ENCODE peak calls at places on chromosome 20, in eight cellular contexts. O is H9, A is ascending aorta, N is SK-N-SH, W is GM23338, B is hepatocyte, C is body of pancreas, M is dorsolateral prefrontal cortex. V is an unnamed sample.

GRCh38 chr20:2652724-2653510 is 485 bp downstream of the NOP56 start:
- DNase-seq in N (peak), A (peak), O (no peak), M (peak), B (peak), C (no peak), W (peak), V (no peak)

GRCh38 chr20:3400260-3401155 is 7.0 kb downstream of the DNAAF9 start:
- DNase-seq in B (no peak), N (no peak), M (no peak), W (no peak), A (no peak), O (no peak), C (no peak), V (no peak)

GRCh38 chr20:10432079-10432478 is 1.9 kb downstream of the MKKS start:
- DNase-seq in W (no peak), A (no peak), C (no peak), B (no peak), M (no peak), N (no peak), O (no peak), V (no peak)

GRCh38 chr20:39338977-39339376 is 376.8 kb downstream of the DHX35 start:
- DNase-seq in W (no peak), M (no peak), A (no peak), N (no peak), B (peak), O (no peak), C (peak), V (no peak)

GRCh38 chr20:35005463-35005961 is 49.8 kb downstream of the MYH7B start:
- DNase-seq in C (no peak), W (no peak), A (no peak), B (no peak), M (peak), O (no peak), N (no peak), V (no peak)

GRCh38 chr20:20375862-20376261 is 8.0 kb downstream of the INSM1 start:
- DNase-seq in M (no peak), C (no peak), B (no peak), A (no peak), N (no peak), O (no peak), W (no peak), V (no peak)

GRCh38 chr20:1577906-1578305 is 20.4 kb upstream of the SIRPD start:
- DNase-seq in O (no peak), A (no peak), B (peak), C (no peak), W (no peak), N (no peak), M (no peak), V (no peak)

GRCh38 chr20:2390971-2391675 is 10.4 kb downstream of the TGM6 start:
- DNase-seq in C (no peak), M (no peak), O (no peak), N (no peak), A (peak), W (no peak), B (no peak), V (no peak)

GRCh38 chr20:23047001-23047737 is 2.3 kb downstream of the THBD start:
- DNase-seq in W (no peak), M (no peak), O (no peak), N (no peak), C (no peak), A (peak), B (no peak), V (peak)

GRCh38 chr20:43983359-43983758 is 68.7 kb downstream of the TOX2 start:
- DNase-seq in N (no peak), M (no peak), B (no peak), A (no peak), C (no peak), O (peak), W (peak), V (no peak)

GRCh38 chr20:51193066-51193772 is 170.3 kb upstream of the KCNG1 start:
- DNase-seq in C (no peak), B (no peak), N (no peak), O (no peak), W (no peak), A (no peak), M (no peak), V (peak)

GRCh38 chr20:20664795-20665194 is 47.6 kb downstream of the RALGAPA2 start:
- DNase-seq in N (peak), A (no peak), O (no peak), C (peak), M (no peak), W (peak), B (peak), V (peak)

GRCh38 chr20:38195041-38195504 is 30.0 kb upstream of the TGM2 start:
- DNase-seq in N (no peak), W (no peak), M (no peak), O (no peak), C (no peak), A (peak), B (no peak), V (no peak)

GRCh38 chr20:25280051-25280573 is 32.2 kb downstream of the PYGB start:
- DNase-seq in C (peak), O (no peak), M (peak), A (peak), B (no peak), N (peak), W (no peak), V (no peak)

GRCh38 chr20:462199-462991 is at the start of gene TBC1D20:
- DNase-seq in B (peak), C (peak), O (peak), A (peak), M (peak), W (peak), N (peak), V (peak)

GRCh38 chr20:50274570-50275430 is 84.2 kb downstream of the CEBPB start:
- DNase-seq in B (no peak), M (peak), N (no peak), O (no peak), A (peak), W (no peak), C (peak), V (no peak)

GRCh38 chr20:44398303-44398702 is 42.8 kb downstream of the HNF4A start:
- DNase-seq in C (no peak), O (no peak), A (no peak), N (no peak), M (no peak), B (no peak), W (no peak), V (peak)

GRCh38 chr20:23515250-23515939 is 24.5 kb downstream of the CST8 start:
- DNase-seq in B (no peak), A (no peak), O (no peak), C (no peak), N (no peak), W (peak), M (no peak), V (no peak)

GRCh38 chr20:12156252-12156651 is 238.6 kb downstream of the BTBD3 start:
- DNase-seq in M (no peak), B (no peak), C (no peak), W (peak), N (no peak), A (no peak), O (peak), V (no peak)

GRCh38 chr20:21101453-21102251 is 4.5 kb downstream of the LINC00237 start:
- DNase-seq in O (peak), W (peak), A (no peak), B (peak), M (no peak), N (peak), C (peak), V (no peak)

GRCh38 chr20:16926626-16927025 is 178.5 kb downstream of the OTOR start:
- DNase-seq in O (no peak), C (no peak), A (no peak), W (no peak), M (no peak), B (peak), N (no peak), V (no peak)

GRCh38 chr20:37336369-37337207 is 9.4 kb upstream of the SRC start:
- DNase-seq in A (no peak), C (peak), M (no peak), O (peak), W (peak), N (peak), B (peak), V (no peak)

GRCh38 chr20:15594296-15594695 is 979.0 kb downstream of the KIF16B start:
- DNase-seq in C (peak), N (no peak), M (no peak), W (no peak), O (no peak), A (no peak), B (no peak), V (peak)

GRCh38 chr20:51158226-51158625 is 135.3 kb upstream of the KCNG1 start:
- DNase-seq in B (no peak), O (no peak), A (no peak), N (no peak), W (no peak), C (no peak), M (no peak), V (no peak)

GRCh38 chr20:23435675-23436539 is 3.6 kb upstream of the CSTL1 start:
- DNase-seq in A (peak), W (no peak), M (no peak), B (peak), O (no peak), N (peak), C (peak), V (no peak)

GRCh38 chr20:51631953-51632352 is 89.4 kb upstream of the NFATC2 start:
- DNase-seq in N (no peak), C (no peak), O (no peak), M (no peak), W (no peak), A (no peak), B (no peak), V (no peak)

GRCh38 chr20:17965042-17965697 is 3.4 kb downstream of the SNX5 start:
- DNase-seq in N (no peak), A (no peak), M (no peak), O (no peak), B (no peak), C (no peak), W (peak), V (no peak)

GRCh38 chr20:44572551-44573500 is 9.6 kb upstream of the PKIG start:
- DNase-seq in O (no peak), N (no peak), A (peak), W (no peak), M (peak), C (no peak), B (peak), V (peak)

GRCh38 chr20:3781153-3781910 is at the start of gene SPEF1:
- DNase-seq in N (peak), W (peak), B (peak), A (peak), C (peak), M (peak), O (peak), V (peak)

GRCh38 chr20:41366546-41367392 is at the start of gene EMILIN3:
- DNase-seq in B (peak), C (no peak), W (peak), A (no peak), N (peak), O (peak), M (no peak), V (no peak)

GRCh38 chr20:45136911-45137310 is 12.6 kb upstream of the WFDC12 start:
- DNase-seq in O (no peak), M (no peak), W (no peak), A (no peak), B (no peak), N (no peak), C (no peak), V (no peak)

GRCh38 chr20:24701668-24702067 is 232.2 kb downstream of the SYNDIG1 start:
- DNase-seq in O (no peak), M (no peak), C (no peak), W (no peak), A (no peak), B (no peak), N (no peak), V (no peak)

GRCh38 chr20:4795394-4795793 is 73.7 kb downstream of the PRND start:
- DNase-seq in C (peak), N (no peak), W (peak), A (no peak), M (no peak), O (peak), B (no peak), V (peak)

GRCh38 chr20:25453035-25453810 is 45.8 kb downstream of the GINS1 start:
- DNase-seq in O (peak), B (no peak), W (no peak), A (no peak), M (no peak), C (no peak), N (peak), V (peak)

GRCh38 chr20:16501236-16501635 is 72.0 kb downstream of the KIF16B start:
- DNase-seq in C (no peak), B (no peak), W (no peak), N (no peak), O (no peak), M (no peak), A (no peak), V (no peak)

GRCh38 chr20:21315138-21315537 is 12.0 kb downstream of the XRN2 start:
- DNase-seq in A (no peak), M (no peak), O (no peak), B (no peak), C (peak), W (no peak), N (no peak), V (peak)

GRCh38 chr20:13219327-13220193 is 1.5 kb upstream of the ISM1 start:
- DNase-seq in N (no peak), M (no peak), A (no peak), O (peak), W (peak), C (no peak), B (no peak), V (no peak)

GRCh38 chr20:13220857-13221297 is at the start of gene ISM1:
- DNase-seq in M (no peak), N (peak), B (peak), W (peak), O (peak), A (peak), C (peak), V (peak)

GRCh38 chr20:13221673-13222318 is 722 bp downstream of the ISM1 start:
- DNase-seq in W (peak), N (peak), A (peak), O (peak), B (peak), C (peak), M (peak), V (peak)

GRCh38 chr20:13221313-13221672 is 219 bp downstream of the ISM1 start:
- DNase-seq in C (no peak), O (no peak), N (no peak), M (no peak), W (no peak), A (no peak), B (no peak), V (no peak)

GRCh38 chr20:13220194-13220856 is 749 bp upstream of the ISM1 start:
- DNase-seq in O (peak), W (peak), A (peak), N (peak), B (peak), C (peak), M (no peak), V (peak)
- H3K27ac ChIP-seq in O (no peak), W (no peak), A (no peak), N (no peak), B (no peak), C (peak), M (no peak), V (no peak)

DNA sequence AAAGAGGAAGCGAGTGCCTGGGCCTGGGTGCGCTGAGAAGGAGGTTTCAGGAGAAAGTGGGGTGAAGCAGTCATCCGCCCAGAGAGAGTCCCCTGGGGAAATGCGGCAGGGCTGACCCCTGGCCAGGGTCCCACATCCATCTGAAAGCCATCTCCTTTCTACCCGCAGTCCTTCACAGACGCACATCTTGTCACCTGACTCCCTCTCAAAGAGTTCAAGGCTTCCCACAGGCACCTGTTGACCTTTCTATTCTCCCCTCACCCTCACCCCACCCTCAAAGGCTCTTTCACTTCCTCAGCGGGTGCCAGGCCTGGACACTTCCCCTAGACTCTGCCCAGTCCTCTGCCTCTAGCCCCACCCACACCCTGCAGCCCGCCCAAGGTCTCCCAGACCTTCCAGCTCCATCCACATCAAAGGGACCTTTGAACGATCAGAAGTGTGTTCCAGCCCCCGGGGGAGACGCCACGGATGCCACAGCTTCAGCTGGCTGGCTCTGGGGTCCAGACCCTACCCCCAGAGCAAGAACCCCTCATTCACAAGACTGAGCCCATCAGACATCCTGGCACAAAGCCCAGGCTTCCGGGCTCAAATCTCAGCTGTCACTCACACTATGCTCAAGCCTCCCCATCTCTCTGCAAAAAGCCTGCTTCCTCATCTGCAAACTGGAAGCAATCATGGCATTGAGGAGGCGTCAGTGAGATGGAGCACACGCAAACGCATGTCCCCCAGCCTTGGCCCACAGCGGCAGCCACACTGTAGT is 2.1 kb downstream of the CTSZ start:
- DNase-seq in M (no peak), O (no peak), W (no peak), C (peak), A (peak), N (no peak), B (no peak), V (no peak)
- TF ChIP-seq CTCF in M (no peak), O (no peak), W (no peak), C (no peak), A (no peak), N (no peak), B (no peak), V (no peak)

GRCh38 chr20:58993332-58994248 is 12.5 kb downstream of the NELFCD start:
- DNase-seq in C (no peak), O (no peak), W (no peak), A (no peak), M (no peak), N (no peak), B (no peak), V (no peak)
- H3K27ac ChIP-seq in C (no peak), O (no peak), W (no peak), A (no peak), M (no peak), N (no peak), B (no peak), V (peak)

GRCh38 chr20:57562541-57563465 is 1.9 kb downstream of the PCK1 start:
- DNase-seq in N (no peak), C (no peak), M (no peak), W (no peak), B (no peak), A (no peak), O (no peak), V (no peak)
- TF ChIP-seq CTCF in N (no peak), C (no peak), M (no peak), W (no peak), B (no peak), A (no peak), O (no peak), V (no peak)

GRCh38 chr20:31674895-31675827 is 37.4 kb downstream of the COX4I2 start:
- DNase-seq in M (peak), W (no peak), A (peak), O (no peak), B (no peak), N (peak), C (peak), V (peak)
- H3K27ac ChIP-seq in M (peak), W (peak), A (peak), O (no peak), B (peak), N (peak), C (peak), V (peak)

DNA sequence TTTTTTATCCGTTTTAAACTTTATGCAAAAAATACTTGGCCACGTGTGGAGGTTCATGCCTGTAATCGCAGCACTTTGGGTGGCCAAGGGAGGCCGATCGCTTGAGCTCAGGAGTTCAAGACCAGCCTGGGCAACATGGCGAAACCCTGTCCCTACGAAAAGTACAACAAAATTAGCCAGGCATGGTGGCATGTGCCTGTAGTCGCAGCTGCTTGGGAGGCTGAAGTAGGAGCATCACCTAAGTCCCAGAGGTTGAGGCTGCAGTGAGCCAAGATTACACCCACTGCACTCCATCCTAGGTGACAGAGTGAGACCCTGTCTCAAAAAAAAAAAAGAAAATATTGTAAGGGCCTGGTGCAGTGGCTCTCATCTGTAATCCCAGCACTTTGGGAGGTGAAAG is 45.0 kb downstream of the CSE1L start:
- DNase-seq in C (no peak), M (no peak), O (no peak), B (no peak), W (no peak), N (no peak), A (no peak), V (no peak)
- TF ChIP-seq CTCF in C (no peak), M (no peak), O (no peak), B (no peak), W (no peak), N (no peak), A (no peak), V (no peak)

GRCh38 chr20:61982240-61982950 is 83.3 kb downstream of the TAF4 start:
- DNase-seq in O (no peak), W (no peak), N (no peak), A (no peak), B (no peak), M (no peak), C (no peak), V (no peak)

GRCh38 chr20:61985096-61985495 is 80.6 kb downstream of the TAF4 start:
- DNase-seq in A (no peak), M (no peak), C (no peak), O (no peak), N (no peak), B (no peak), W (no peak), V (no peak)

GRCh38 chr20:61982951-61983315 is 82.7 kb downstream of the TAF4 start:
- DNase-seq in O (no peak), A (no peak), B (no peak), W (no peak), C (no peak), N (no peak), M (no peak), V (no peak)

GRCh38 chr20:61986762-61987321 is 78.8 kb downstream of the TAF4 start:
- DNase-seq in C (no peak), M (no peak), N (no peak), B (no peak), O (no peak), A (no peak), W (no peak), V (no peak)

GRCh38 chr20:61983965-61984364 is 81.7 kb downstream of the TAF4 start:
- DNase-seq in C (no peak), W (no peak), M (no peak), A (no peak), O (no peak), B (no peak), N (no peak), V (no peak)
- H3K27ac ChIP-seq in C (no peak), W (no peak), M (no peak), A (no peak), O (no peak), B (no peak), N (no peak), V (no peak)

DNA sequence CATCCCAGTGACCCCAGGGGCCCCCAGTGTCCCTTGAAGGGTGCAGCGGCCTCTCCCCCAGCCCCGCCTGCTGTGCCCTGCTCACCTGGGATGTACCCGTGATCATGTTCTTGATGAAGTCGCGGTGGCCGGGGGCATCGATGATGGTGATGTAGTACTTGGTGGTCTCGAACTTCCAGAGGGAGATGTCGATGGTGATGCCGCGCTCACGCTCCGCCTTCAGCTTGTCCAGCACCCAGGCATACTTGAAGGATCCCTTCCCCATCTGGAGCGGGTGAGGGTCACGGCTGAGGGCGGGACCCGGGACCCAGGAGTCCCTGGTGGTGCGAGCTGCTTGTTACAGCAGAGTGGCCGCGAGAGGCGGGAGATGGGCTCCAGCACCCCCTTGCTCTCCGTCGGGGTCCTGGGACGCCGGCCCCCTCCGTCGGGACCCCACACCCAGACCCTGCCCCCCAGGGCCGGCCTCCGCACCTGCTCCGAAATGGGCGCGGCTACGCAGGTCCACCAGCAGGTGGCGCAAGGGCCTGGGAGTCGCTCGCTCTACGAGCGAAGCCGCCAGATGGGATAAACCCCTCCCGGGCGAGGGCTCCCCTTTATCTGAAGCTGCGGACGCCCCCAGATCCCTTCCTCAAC is 3.0 kb downstream of the EEF1A2 start:
- DNase-seq in C (peak), B (peak), O (peak), A (peak), M (no peak), W (peak), N (peak), V (peak)
- TF ChIP-seq CTCF in C (peak), B (peak), O (peak), A (peak), M (peak), W (peak), N (peak), V (peak)